ENCODE peak calls at places on chromosomes 6 and 20, in eight cellular contexts. D is Calu3; V is heart right ventricle; P is naive thymus-derived CD4-positive, alpha-beta T cell; L is activated naive CD4-positive, alpha-beta T cell treated with anti-CD3 and anti-CD28 coated beads for 36 hours; W is coronary artery; B is AG04449; Y is NCI-H460. R is an unnamed sample.

GRCh38 chr6:64040118-64040517 is 404.5 kb downstream of the PHF3 start:
- DNase-seq in D (no peak), V (no peak), P (no peak), L (no peak), W (no peak), B (no peak), Y (no peak), R (no peak)

GRCh38 chr20:63747622-63748355 is 8.2 kb downstream of the SLC2A4RG start:
- DNase-seq in D (no peak), V (no peak), P (no peak), L (no peak), W (no peak), B (no peak), Y (no peak), R (no peak)

GRCh38 chr6:1657116-1657776 is 47.5 kb downstream of the FOXC1 start:
- DNase-seq in D (no peak), V (no peak), P (no peak), L (no peak), W (no peak), B (no peak), Y (no peak), R (no peak)

GRCh38 chr6:97081010-97081573 is 156.6 kb downstream of the KLHL32 start:
- DNase-seq in D (no peak), V (no peak), P (no peak), L (no peak), W (no peak), B (no peak), Y (no peak), R (no peak)

GRCh38 chr6:141029908-141030307 is 1102.8 kb upstream of the GJE1 start:
- DNase-seq in D (no peak), V (no peak), P (no peak), L (no peak), W (no peak), B (no peak), Y (no peak), R (no peak)

GRCh38 chr6:19968201-19968600 is 131.0 kb downstream of the ID4 start:
- DNase-seq in D (no peak), V (no peak), P (no peak), L (no peak), W (no peak), B (no peak), Y (no peak), R (no peak)

GRCh38 chr6:125951323-125951722 is 5.2 kb upstream of the HINT3 start:
- DNase-seq in D (no peak), V (no peak), P (no peak), L (no peak), W (no peak), B (no peak), Y (no peak), R (no peak)

GRCh38 chr20:7836076-7836475 is 104.2 kb downstream of the HAO1 start:
- DNase-seq in D (no peak), V (no peak), P (no peak), L (no peak), W (no peak), B (no peak), Y (no peak), R (no peak)

R was measured in NK-92 treated with Interleukin-12 subunit alpha and Interleukin-12 subunit beta, amount 100 ng/mL, for 24 hours.